ENCODE peak calls at places on chromosomes 11 and 22, in seven cellular contexts. W is CD8-positive, alpha-beta T cell; Q is lower lobe of right lung; X is aorta; U is Peyer's patch; K is breast epithelium; N is mesendoderm. P is an unnamed sample.

GRCh38 chr11:92453055-92453454 is 228.4 kb downstream of the FAT3 start:
- DNase-seq in W (no peak), Q (no peak), X (no peak), U (no peak), K (no peak), N (no peak), P (no peak)

GRCh38 chr11:134657631-134658030 is 245.6 kb upstream of the B3GAT1 start:
- DNase-seq in W (no peak), Q (no peak), X (no peak), U (peak), K (no peak), N (no peak), P (no peak)

GRCh38 chr22:20229916-20230775 is 38.0 kb downstream of the RTN4R start:
- DNase-seq in W (no peak), Q (no peak), X (peak), U (no peak), K (no peak), N (no peak), P (no peak)

GRCh38 chr11:396511-396947 is 2.5 kb downstream of the PKP3 start:
- DNase-seq in W (no peak), Q (peak), X (no peak), U (no peak), K (no peak), N (peak), P (no peak)

GRCh38 chr22:20219667-20220628 is 48.2 kb downstream of the RTN4R start:
- DNase-seq in W (no peak), Q (no peak), X (no peak), U (no peak), K (no peak), N (peak), P (no peak)

GRCh38 chr22:37684803-37685615 is 1.1 kb upstream of the NOL12 start:
- DNase-seq in W (no peak), Q (no peak), X (no peak), U (peak), K (no peak), N (no peak), P (no peak)

GRCh38 chr11:76803811-76804600 is 20.9 kb downstream of the TSKU start:
- DNase-seq in W (no peak), Q (peak), X (no peak), U (no peak), K (no peak), N (no peak), P (no peak)

GRCh38 chr11:82871646-82872045 is 28.6 kb downstream of the PRCP start:
- DNase-seq in W (no peak), Q (no peak), X (no peak), U (no peak), K (no peak), N (no peak), P (no peak)

GRCh38 chr11:115550291-115551059 is 46.3 kb upstream of the CADM1 start:
- DNase-seq in W (no peak), Q (no peak), X (no peak), U (no peak), K (no peak), N (no peak), P (no peak)

GRCh38 chr11:1204381-1205101 is 18.3 kb upstream of the MUC5B start:
- DNase-seq in W (no peak), Q (peak), X (peak), U (peak), K (no peak), N (no peak), P (no peak)

GRCh38 chr11:108177570-108177969 is 44.9 kb downstream of the NPAT start:
- DNase-seq in W (no peak), Q (no peak), X (no peak), U (no peak), K (no peak), N (no peak), P (no peak)

GRCh38 chr11:21295508-21295907 is 626.1 kb downstream of the NELL1 start:
- DNase-seq in W (no peak), Q (no peak), X (no peak), U (no peak), K (no peak), N (peak), P (no peak)

GRCh38 chr11:70230151-70230839 is 27.2 kb downstream of the FADD start:
- DNase-seq in W (no peak), Q (no peak), X (peak), U (no peak), K (no peak), N (no peak), P (no peak)

GRCh38 chr22:36253523-36254490 is 874 bp downstream of the APOL1 start:
- DNase-seq in W (no peak), Q (no peak), X (no peak), U (peak), K (peak), N (no peak), P (no peak)

GRCh38 chr22:23216331-23217170 is 36.2 kb downstream of the BCR start:
- DNase-seq in W (peak), Q (peak), X (peak), U (no peak), K (no peak), N (no peak), P (no peak)

GRCh38 chr11:12172493-12173013 is 62.2 kb downstream of the MICAL2 start:
- DNase-seq in W (no peak), Q (no peak), X (no peak), U (no peak), K (no peak), N (no peak), P (no peak)

GRCh38 chr22:45777852-45778172 is 106.2 kb downstream of the ATXN10 start:
- DNase-seq in W (no peak), Q (no peak), X (no peak), U (no peak), K (no peak), N (no peak), P (no peak)

GRCh38 chr11:86181379-86181778 is 63.2 kb upstream of the EED start:
- DNase-seq in W (no peak), Q (no peak), X (no peak), U (no peak), K (no peak), N (no peak), P (no peak)

GRCh38 chr11:31160504-31161422 is 208.8 kb downstream of the DCDC1 start:
- DNase-seq in W (no peak), Q (no peak), X (no peak), U (no peak), K (no peak), N (peak), P (no peak)

DNA sequence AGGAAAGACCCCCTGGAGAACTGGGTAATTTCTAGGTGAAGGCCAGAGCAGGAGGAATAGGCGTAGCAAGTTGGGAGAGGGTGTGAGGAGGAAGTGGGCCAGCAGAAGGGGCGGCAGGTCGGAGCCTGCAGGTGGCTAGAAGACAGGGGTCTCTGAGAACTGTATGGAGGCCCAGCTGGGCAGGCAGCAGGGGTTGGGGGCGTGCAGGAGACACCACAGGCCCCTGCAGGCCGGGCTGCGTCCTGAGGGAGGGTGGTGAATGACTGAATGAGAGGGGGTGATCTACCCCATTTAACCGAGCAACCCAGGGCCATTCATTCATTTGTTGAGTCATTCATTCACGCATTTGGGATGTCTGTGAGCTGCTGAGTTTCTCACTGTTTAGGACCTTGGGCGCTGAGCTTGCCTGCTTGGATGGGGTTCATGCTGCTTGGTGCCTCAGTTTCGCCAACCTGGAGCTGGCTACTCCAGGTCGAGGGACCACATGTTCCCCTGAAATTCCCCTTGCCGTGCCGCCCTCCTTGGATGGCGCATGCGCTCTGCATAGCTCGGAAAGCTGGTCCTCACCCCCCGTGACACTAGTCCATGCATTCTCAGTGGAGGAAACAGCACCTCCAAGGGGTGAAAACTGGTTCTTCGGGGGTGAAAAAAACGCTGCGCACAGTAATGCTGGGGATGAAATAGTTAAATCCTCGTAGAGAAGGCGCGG is 15.6 kb downstream of the MPPED1 start:
- DNase-seq in W (no peak), Q (peak), X (no peak), U (no peak), K (no peak), N (no peak), P (no peak)
- H3K27ac ChIP-seq in W (no peak), Q (no peak), X (no peak), U (no peak), K (no peak), N (no peak), P (no peak)

GRCh38 chr22:50301581-50301991 is 5.9 kb downstream of the PLXNB2 start:
- DNase-seq in W (no peak), Q (no peak), X (no peak), U (peak), K (no peak), N (no peak), P (no peak)
- H3K27ac ChIP-seq in W (no peak), Q (peak), X (no peak), U (peak), K (peak), N (no peak), P (peak)

GRCh38 chr11:36213050-36213840 is 76.0 kb downstream of the COMMD9 start:
- DNase-seq in W (no peak), Q (no peak), X (no peak), U (no peak), K (no peak), N (peak), P (peak)
- H3K27ac ChIP-seq in W (no peak), Q (no peak), X (no peak), U (no peak), K (no peak), N (no peak), P (peak)

GRCh38 chr11:67433536-67434394 is 3.7 kb downstream of the PTPRCAP start:
- DNase-seq in W (no peak), Q (no peak), X (no peak), U (no peak), K (no peak), N (no peak), P (no peak)
- H3K27ac ChIP-seq in W (peak), Q (no peak), X (no peak), U (peak), K (no peak), N (no peak), P (no peak)

DNA sequence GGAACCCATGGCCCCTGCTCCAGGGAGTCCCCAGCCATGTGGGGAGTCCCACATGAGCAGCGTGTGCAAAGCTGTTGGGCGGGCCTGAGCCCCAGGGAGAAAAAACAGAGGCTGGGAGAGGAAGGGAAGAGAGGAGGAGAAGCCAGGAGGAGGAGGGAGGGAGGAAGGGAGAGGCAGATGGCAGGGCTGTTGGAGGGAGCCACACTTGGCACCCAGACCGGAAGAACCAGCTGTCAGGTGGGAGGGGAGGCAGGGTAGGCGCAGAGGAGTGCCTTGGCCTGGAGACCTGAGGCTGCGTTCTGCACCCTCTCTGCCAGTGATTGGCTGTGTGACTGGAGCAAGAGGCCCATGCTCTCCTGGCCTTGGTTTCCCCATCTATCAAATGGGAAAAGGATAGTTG is 6.7 kb downstream of the SYNGR1 start:
- DNase-seq in W (no peak), Q (no peak), X (no peak), U (no peak), K (peak), N (no peak), P (no peak)
- H3K27ac ChIP-seq in W (no peak), Q (no peak), X (no peak), U (no peak), K (peak), N (no peak), P (no peak)

DNA sequence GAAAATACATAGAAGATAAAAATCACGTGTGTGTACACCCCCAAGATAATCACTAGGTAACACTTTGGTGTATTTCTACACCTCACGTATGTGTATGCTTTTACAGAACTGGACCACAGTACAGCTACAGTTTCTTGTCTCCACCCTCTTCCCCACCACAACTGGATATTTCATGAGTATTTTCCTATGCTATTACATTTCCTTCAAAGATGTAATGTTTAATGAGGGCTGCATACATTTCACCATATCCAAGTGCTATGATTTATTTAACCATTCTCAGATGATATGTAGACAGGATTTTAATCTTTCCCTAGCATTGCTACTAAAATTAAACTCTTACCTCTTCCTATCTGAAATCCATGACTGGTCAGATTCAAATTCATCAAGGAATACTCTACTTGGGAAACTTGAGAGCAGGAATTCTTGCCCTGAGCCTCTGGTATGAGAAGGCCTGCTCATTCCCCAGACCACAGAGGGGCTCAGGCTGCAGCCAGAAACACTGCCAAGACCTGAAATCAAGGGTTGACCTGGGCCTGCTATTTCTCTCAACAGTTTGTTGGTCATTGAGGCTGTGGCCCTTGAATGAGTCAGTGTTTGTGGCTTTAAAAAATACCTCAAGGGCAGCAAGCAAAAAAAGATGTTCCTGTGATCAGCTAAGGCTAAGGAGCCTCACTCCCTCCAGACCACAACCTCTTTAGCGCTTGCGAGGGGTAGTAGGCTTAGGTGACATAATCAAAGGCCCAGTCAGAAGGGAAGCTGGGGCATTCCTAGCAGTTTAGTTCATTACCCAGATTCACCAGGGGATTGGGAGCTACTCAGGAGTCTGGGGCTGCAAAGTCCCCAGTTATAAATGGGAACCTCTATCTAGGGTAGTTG is 55.5 kb downstream of the ABTB2 start:
- DNase-seq in W (no peak), Q (no peak), X (no peak), U (no peak), K (no peak), N (peak), P (no peak)
- H3K27ac ChIP-seq in W (no peak), Q (no peak), X (no peak), U (no peak), K (no peak), N (peak), P (no peak)

GRCh38 chr11:116929393-116930090 is 92.1 kb upstream of the APOA1 start:
- DNase-seq in W (no peak), Q (no peak), X (no peak), U (no peak), K (no peak), N (no peak), P (no peak)

GRCh38 chr11:116932182-116932581 is 94.8 kb upstream of the APOA1 start:
- DNase-seq in W (no peak), Q (no peak), X (no peak), U (no peak), K (no peak), N (no peak), P (no peak)

GRCh38 chr11:116930177-116930576 is 92.8 kb upstream of the APOA1 start:
- DNase-seq in W (peak), Q (no peak), X (no peak), U (peak), K (no peak), N (peak), P (no peak)

GRCh38 chr11:116930586-116930985 is 93.2 kb upstream of the APOA1 start:
- DNase-seq in W (no peak), Q (no peak), X (no peak), U (no peak), K (no peak), N (no peak), P (no peak)

DNA sequence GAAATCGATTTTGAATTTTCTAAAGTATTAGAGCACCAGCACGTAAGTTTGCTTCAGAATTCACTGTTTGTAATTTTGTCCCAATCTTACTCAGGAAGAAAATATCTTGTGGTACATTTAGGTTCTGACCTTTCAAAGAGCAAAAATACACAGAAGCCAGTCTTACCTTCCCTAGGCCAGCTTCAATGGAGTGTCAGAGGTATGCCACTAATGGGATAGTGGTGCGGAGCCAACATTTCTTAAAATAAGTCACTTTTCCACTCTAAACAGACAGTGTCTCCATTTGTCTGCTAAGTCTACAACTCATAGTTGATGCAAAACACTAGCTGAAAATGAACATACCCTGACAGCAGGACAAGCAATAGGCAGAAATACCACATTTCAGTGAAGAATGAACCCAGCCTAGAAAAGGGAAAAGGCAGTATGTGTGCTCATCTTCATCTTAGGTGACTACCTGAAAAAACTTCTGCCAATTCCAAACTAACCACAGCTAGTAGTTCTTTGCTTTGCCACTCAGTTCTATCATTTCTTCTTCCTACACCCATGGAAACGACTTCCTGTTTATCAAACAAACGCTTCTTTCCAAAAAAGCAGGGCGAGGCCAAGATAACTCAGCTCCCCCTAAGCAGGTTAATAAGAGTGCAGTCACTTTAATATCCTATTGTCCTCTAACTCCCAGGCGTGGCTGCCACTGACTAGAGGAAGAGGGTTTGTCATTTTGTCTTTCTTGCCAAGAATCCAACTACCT is 94.0 kb upstream of the APOA1 start:
- DNase-seq in W (no peak), Q (no peak), X (no peak), U (no peak), K (no peak), N (peak), P (no peak)
- H3K27ac ChIP-seq in W (peak), Q (peak), X (no peak), U (peak), K (peak), N (no peak), P (peak)

GRCh38 chr22:27672721-27673387 is 128.7 kb downstream of the MN1 start:
- DNase-seq in W (no peak), Q (no peak), X (no peak), U (no peak), K (no peak), N (no peak), P (no peak)

GRCh38 chr22:27668828-27669797 is 132.4 kb downstream of the MN1 start:
- DNase-seq in W (no peak), Q (peak), X (no peak), U (peak), K (no peak), N (peak), P (no peak)

GRCh38 chr22:27670701-27671412 is 130.7 kb downstream of the MN1 start:
- DNase-seq in W (no peak), Q (no peak), X (peak), U (no peak), K (no peak), N (peak), P (peak)

GRCh38 chr22:27669798-27670599 is 131.6 kb downstream of the MN1 start:
- DNase-seq in W (no peak), Q (no peak), X (no peak), U (no peak), K (no peak), N (peak), P (no peak)

GRCh38 chr22:27671413-27671721 is 130.2 kb downstream of the MN1 start:
- DNase-seq in W (no peak), Q (no peak), X (no peak), U (no peak), K (no peak), N (no peak), P (no peak)
- H3K27ac ChIP-seq in W (no peak), Q (no peak), X (no peak), U (no peak), K (no peak), N (peak), P (no peak)

DNA sequence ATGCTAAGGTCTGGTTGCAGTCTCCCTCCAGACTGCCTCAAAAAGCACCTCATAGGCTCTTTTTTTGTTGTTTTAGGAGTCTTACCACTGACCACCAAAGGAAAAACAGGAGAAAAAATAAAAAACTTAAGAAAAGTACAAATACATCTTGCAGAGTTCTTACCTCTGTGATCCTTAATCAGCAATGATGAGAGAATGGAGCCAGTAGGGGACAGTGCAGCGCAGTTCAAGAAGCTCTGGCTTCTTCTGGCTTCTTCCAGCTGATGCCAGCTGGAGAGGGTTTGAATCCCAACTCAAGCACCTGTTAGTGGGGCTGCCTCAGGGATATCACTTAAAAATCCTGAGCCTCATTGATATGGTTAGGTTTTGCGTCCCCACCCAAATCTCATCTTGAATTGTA is 223.3 kb upstream of the ISX start:
- DNase-seq in W (no peak), Q (no peak), X (no peak), U (no peak), K (no peak), N (peak), P (no peak)
- H3K27ac ChIP-seq in W (no peak), Q (no peak), X (no peak), U (no peak), K (no peak), N (peak), P (no peak)

DNA sequence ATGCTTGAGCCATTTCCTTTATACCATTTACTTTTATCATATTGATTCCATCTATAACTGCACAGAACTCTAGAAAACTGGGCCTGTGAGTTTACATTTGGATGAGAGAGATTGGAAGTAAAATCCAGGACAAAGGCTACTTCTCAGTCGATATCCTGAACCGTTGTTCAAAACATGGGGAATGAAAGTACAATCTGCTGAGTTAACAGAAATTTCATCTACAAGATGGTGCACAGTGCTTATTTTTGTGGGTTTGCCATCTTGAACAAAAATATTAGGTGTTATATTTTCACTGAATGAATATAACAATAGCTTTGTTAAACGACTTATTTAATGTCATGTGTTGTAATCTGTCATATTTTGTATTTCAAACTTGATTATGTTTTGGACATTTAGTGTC is 622.6 kb downstream of the LUZP2 start:
- DNase-seq in W (no peak), Q (no peak), X (no peak), U (no peak), K (no peak), N (no peak), P (no peak)
- H3K27ac ChIP-seq in W (no peak), Q (no peak), X (no peak), U (no peak), K (no peak), N (no peak), P (no peak)

P was measured in substantia nigra.